ENCODE peak calls at places on chromosomes 7 and 10, in ten cellular contexts. Q is fibroblast of lung, J is colonic mucosa, H is astrocyte of the cerebellum, L is IMR-90, O is astrocyte of the spinal cord, Y is thoracic aorta, C is tibial nerve, F is aorta, N is brain microvascular endothelial cell. G is an unnamed sample.

GRCh38 chr10:121442086-121442485 is 156.2 kb downstream of the FGFR2 start:
- DNase-seq in Y (no peak), O (no peak), N (no peak), F (no peak), J (no peak), H (no peak), C (no peak), Q (no peak), L (no peak), G (no peak)

GRCh38 chr10:13559124-13559700 is 27.6 kb upstream of the PRPF18 start:
- DNase-seq in O (no peak), F (no peak), J (no peak), Y (no peak), N (no peak), H (no peak), Q (no peak), L (peak; percentile 8), C (no peak), G (no peak)

GRCh38 chr7:158804335-158804734 is 25.0 kb downstream of the ESYT2 start:
- DNase-seq in C (no peak), H (no peak), N (no peak), O (no peak), Q (no peak), L (no peak), Y (no peak), J (no peak), F (no peak), G (no peak)

GRCh38 chr7:54785261-54785660 is 26.2 kb upstream of the SEC61G start:
- DNase-seq in C (no peak), L (peak; percentile 30), Q (peak; percentile 8), O (no peak), N (no peak), F (no peak), Y (no peak), H (no peak), J (no peak), G (no peak)

GRCh38 chr7:101582971-101583370 is 46.1 kb downstream of the MYL10 start:
- DNase-seq in Y (no peak), L (no peak), H (no peak), Q (no peak), C (no peak), J (no peak), N (no peak), F (no peak), O (no peak), G (peak; percentile 14)

GRCh38 chr10:133082685-133083421 is 4.9 kb upstream of the ADGRA1 start:
- DNase-seq in Y (no peak), O (no peak), H (no peak), F (no peak), Q (no peak), C (no peak), L (no peak), J (no peak), N (no peak), G (no peak)

GRCh38 chr7:41886906-41887311 is 184.0 kb upstream of the INHBA start:
- DNase-seq in O (peak; percentile 93), Q (peak; percentile 99), J (peak; percentile 77), N (peak; percentile 96), Y (peak; percentile 11), F (peak; percentile 89), H (peak; percentile 69), C (peak; percentile 51), L (peak; percentile 98), G (peak; percentile 78)

GRCh38 chr10:15334650-15335323 is 36.3 kb downstream of the FAM171A1 start:
- DNase-seq in H (no peak), O (no peak), J (no peak), Q (no peak), L (no peak), N (no peak), C (no peak), Y (no peak), F (no peak), G (no peak)

GRCh38 chr10:118373786-118374185 is 31.7 kb upstream of the FAM204A start:
- DNase-seq in N (peak; percentile 78), Q (peak; percentile 91), H (peak; percentile 34), F (no peak), C (no peak), O (peak; percentile 73), Y (no peak), L (peak; percentile 69), J (no peak), G (no peak)

GRCh38 chr7:95435422-95435780 is 573 bp upstream of the PON2 start:
- DNase-seq in Y (no peak), J (no peak), F (no peak), L (no peak), H (no peak), N (no peak), C (no peak), O (no peak), Q (no peak), G (no peak)

GRCh38 chr10:101226506-101226887 is 2.8 kb downstream of the LBX1 start:
- DNase-seq in N (no peak), F (no peak), Y (no peak), J (no peak), H (no peak), O (no peak), Q (no peak), C (no peak), L (no peak), G (no peak)
- H3K4me3 ChIP-seq in N (no peak overlapping the region), F (no peak overlapping the region), Y (peak overlapping the region; percentile 65), J (peak overlapping the region; percentile 31), H (no peak overlapping the region), O (no peak overlapping the region), Q (no peak overlapping the region), C (peak overlapping the region; percentile 25), L (no peak overlapping the region), G (no peak overlapping the region)

GRCh38 chr10:113061054-113061430 is 111.0 kb downstream of the TCF7L2 start:
- DNase-seq in H (no peak), Y (no peak), N (no peak), L (no peak), C (no peak), O (no peak), J (no peak), F (no peak), Q (no peak), G (no peak)

GRCh38 chr10:113059001-113059780 is 109.1 kb downstream of the TCF7L2 start:
- DNase-seq in N (no peak), C (peak; percentile 62), O (peak; percentile 69), H (peak; percentile 72), Y (no peak), J (peak; percentile 49), F (peak; percentile 69), L (peak; percentile 71), Q (peak; percentile 73), G (peak; percentile 51)

GRCh38 chr10:113058175-113058961 is 108.3 kb downstream of the TCF7L2 start:
- DNase-seq in Y (no peak), F (no peak), O (peak; percentile 57), L (peak; percentile 78), H (no peak), J (peak; percentile 59), N (peak; percentile 58), C (no peak), Q (peak; percentile 73), G (peak; percentile 69)

GRCh38 chr10:113062977-113063967 is 113.2 kb downstream of the TCF7L2 start:
- DNase-seq in Q (peak; percentile 67), O (no peak), F (no peak), H (no peak), C (no peak), L (peak; percentile 62), Y (no peak), N (no peak), J (no peak), G (peak; percentile 85)

DNA sequence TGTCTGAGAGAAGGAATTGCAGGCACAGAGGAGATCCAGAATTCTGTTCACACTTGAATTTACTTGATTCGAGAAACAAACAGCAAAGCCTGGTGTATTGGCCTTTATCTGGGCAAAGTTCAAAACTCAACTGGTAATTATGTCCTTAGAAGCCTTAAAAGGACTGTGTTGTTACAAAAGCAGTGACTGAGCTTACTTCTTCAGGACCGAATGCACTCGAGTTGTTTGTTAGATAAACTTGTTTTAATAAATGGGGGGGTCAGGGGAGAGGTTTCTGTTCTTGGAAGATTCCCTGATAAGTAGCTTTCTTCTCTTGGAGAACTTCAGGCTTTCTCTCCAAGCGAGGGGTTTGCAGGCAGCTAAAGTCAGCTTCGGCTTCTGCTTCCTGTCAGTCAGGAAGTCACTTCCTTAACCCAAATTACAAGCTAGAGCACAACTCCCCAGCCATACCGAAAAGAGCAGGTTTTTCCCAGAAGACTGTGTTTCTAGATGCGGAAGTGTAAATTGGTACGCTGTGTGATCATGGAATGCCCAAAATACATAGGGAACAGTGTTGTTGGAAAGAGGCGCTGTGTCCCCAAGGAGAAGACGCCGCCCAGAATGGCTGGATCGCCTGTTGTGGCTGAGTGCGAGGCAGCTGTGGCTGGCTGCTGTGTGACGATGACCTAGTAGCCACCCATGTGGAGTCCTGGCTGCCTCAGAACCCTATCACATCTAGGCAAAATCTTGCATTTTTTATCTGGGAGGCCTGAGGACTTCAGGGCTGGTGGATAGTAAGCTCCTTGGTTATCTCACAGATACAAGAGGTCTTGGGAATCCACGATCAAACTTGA is 110.4 kb downstream of the TCF7L2 start:
- DNase-seq in L (no peak), Y (no peak), Q (no peak), O (no peak), F (peak; percentile 80), H (no peak), C (peak; percentile 56), J (peak; percentile 62), N (no peak), G (peak; percentile 70)
- H3K4me3 ChIP-seq in L (no peak overlapping the region), Y (peak overlapping the region; percentile 50), Q (no peak overlapping the region), O (no peak overlapping the region), F (no peak overlapping the region), H (no peak overlapping the region), C (peak overlapping the region; percentile 0), J (no peak overlapping the region), N (no peak overlapping the region), G (peak overlapping the region; percentile 50)

GRCh38 chr10:96235326-96236089 is 35.9 kb downstream of the BLNK start:
- DNase-seq in J (no peak), L (no peak), O (no peak), Q (no peak), H (no peak), Y (no peak), C (no peak), N (no peak), F (no peak), G (no peak)
- H3K4me3 ChIP-seq in J (no peak overlapping the region), L (no peak overlapping the region), O (no peak overlapping the region), Q (no peak overlapping the region), H (no peak overlapping the region), Y (no peak overlapping the region), C (no peak overlapping the region), N (no peak overlapping the region), F (no peak overlapping the region), G (no peak overlapping the region)

DNA sequence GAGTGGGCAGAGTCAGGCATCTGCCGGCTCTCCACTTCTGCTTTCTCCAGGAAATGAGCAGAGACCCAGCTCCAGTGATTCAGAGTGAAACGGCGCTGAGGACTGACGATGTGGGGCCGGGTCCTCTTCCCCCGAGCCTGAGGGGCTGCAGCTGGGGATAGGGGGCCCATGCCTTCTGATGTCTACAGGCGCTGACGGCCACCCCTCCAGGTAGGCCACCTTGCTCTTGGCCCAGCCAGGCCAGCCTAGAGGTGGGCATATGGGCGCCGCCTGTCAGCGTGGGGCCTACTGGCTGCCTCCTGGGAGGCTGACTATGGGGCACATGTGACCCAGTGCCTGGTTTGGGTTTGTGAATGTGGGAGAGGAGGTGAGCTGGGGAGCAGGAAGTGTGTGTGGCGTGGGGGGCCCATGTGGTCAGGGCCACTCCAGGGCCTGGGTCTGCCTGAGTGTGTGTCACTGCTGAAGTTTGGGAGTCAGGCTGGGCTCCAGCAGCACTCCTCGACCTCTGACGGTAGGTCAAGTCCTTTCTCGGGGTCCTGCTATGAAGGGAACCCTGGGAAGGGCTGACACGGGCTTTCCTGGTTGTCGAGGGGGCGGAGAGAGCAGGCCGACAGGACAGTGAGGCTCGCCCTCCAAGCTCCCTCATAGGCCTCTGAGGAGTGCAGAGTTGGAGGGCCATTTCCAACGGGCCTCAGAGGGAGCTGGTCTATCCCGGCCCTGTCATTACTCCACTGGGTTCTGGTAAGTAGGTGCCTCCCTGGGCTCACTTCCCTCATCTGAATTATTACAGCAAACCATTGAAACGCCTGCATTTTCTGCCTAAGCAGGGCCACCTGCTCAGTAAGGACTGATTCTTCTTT is at the start of gene WDFY4:
- DNase-seq in H (no peak), L (no peak), N (no peak), C (no peak), Q (no peak), Y (no peak), O (no peak), F (peak; percentile 80), J (no peak), G (no peak)
- H3K4me3 ChIP-seq in H (no peak within 1 kb of the TSS), L (no peak within 1 kb of the TSS), N (no peak within 1 kb of the TSS), C (no peak within 1 kb of the TSS), Q (no peak within 1 kb of the TSS), Y (peak within 1 kb of the TSS; percentile 55), O (no peak within 1 kb of the TSS), F (no peak within 1 kb of the TSS), J (peak within 1 kb of the TSS; percentile 9), G (no peak within 1 kb of the TSS)